ENCODE peak calls at places on chromosome 22, in nine cellular contexts. One of them, this sample, is unnamed.

GRCh38 chr22:37519268-37520195 is at the start of gene CARD10:
- DNase-seq in heart left ventricle: no peak
- DNase-seq in lower leg skin: no peak
- DNase-seq in H54: no peak
- DNase-seq in NB4: peak; percentile 61
- DNase-seq in IMR-90: no peak
- DNase-seq in ovary: peak; percentile 60
- DNase-seq in H1: no peak
- DNase-seq in body of pancreas: peak; percentile 72
- DNase-seq in this sample: no peak

GRCh38 chr22:35818897-35819296 is 101.2 kb downstream of the APOL5 start:
- DNase-seq in H54: no peak
- DNase-seq in body of pancreas: no peak
- DNase-seq in ovary: no peak
- DNase-seq in NB4: no peak
- DNase-seq in heart left ventricle: no peak
- DNase-seq in IMR-90: no peak
- DNase-seq in lower leg skin: no peak
- DNase-seq in H1: no peak
- DNase-seq in this sample: no peak

GRCh38 chr22:31891366-31892079 is 52.8 kb upstream of the YWHAH start:
- DNase-seq in ovary: no peak
- DNase-seq in H54: no peak
- DNase-seq in NB4: peak; percentile 39
- DNase-seq in heart left ventricle: no peak
- DNase-seq in H1: no peak
- DNase-seq in body of pancreas: no peak
- DNase-seq in IMR-90: peak; percentile 18
- DNase-seq in lower leg skin: no peak
- DNase-seq in this sample: no peak

GRCh38 chr22:30573594-30574094 is 821 bp downstream of the GAL3ST1 start:
- DNase-seq in ovary: no peak
- DNase-seq in H54: no peak
- DNase-seq in IMR-90: no peak
- DNase-seq in NB4: no peak
- DNase-seq in H1: no peak
- DNase-seq in lower leg skin: no peak
- DNase-seq in body of pancreas: peak; percentile 40
- DNase-seq in heart left ventricle: no peak
- DNase-seq in this sample: no peak

GRCh38 chr22:22745225-22746060 is 101.0 kb downstream of the GGTLC2 start:
- DNase-seq in H1: no peak
- DNase-seq in ovary: no peak
- DNase-seq in IMR-90: peak; percentile 19
- DNase-seq in body of pancreas: peak; percentile 46
- DNase-seq in NB4: peak; percentile 45
- DNase-seq in lower leg skin: no peak
- DNase-seq in H54: peak; percentile 8
- DNase-seq in heart left ventricle: no peak
- DNase-seq in this sample: no peak

GRCh38 chr22:35102663-35103062 is 36.7 kb downstream of the ISX start:
- DNase-seq in NB4: peak; percentile 60
- DNase-seq in heart left ventricle: no peak
- DNase-seq in H1: peak; percentile 39
- DNase-seq in H54: peak; percentile 43
- DNase-seq in ovary: no peak
- DNase-seq in body of pancreas: no peak
- DNase-seq in IMR-90: peak; percentile 2
- DNase-seq in lower leg skin: peak; percentile 58
- DNase-seq in this sample: no peak

GRCh38 chr22:44943701-44944324 is 66.0 kb downstream of the PHF21B start:
- DNase-seq in heart left ventricle: no peak
- DNase-seq in lower leg skin: no peak
- DNase-seq in H54: no peak
- DNase-seq in body of pancreas: no peak
- DNase-seq in IMR-90: no peak
- DNase-seq in NB4: no peak
- DNase-seq in ovary: no peak
- DNase-seq in H1: no peak
- DNase-seq in this sample: no peak

GRCh38 chr22:25766418-25766817 is 24.4 kb downstream of the MYO18B start:
- DNase-seq in heart left ventricle: no peak
- DNase-seq in H54: no peak
- DNase-seq in H1: no peak
- DNase-seq in lower leg skin: no peak
- DNase-seq in body of pancreas: no peak
- DNase-seq in NB4: no peak
- DNase-seq in ovary: no peak
- DNase-seq in IMR-90: no peak
- DNase-seq in this sample: no peak

GRCh38 chr22:35630891-35631290 is 13.8 kb upstream of the MB start:
- DNase-seq in NB4: no peak
- DNase-seq in lower leg skin: no peak
- DNase-seq in H54: no peak
- DNase-seq in heart left ventricle: no peak
- DNase-seq in H1: no peak
- DNase-seq in body of pancreas: no peak
- DNase-seq in IMR-90: no peak
- DNase-seq in ovary: no peak
- DNase-seq in this sample: no peak

GRCh38 chr22:40585205-40585778 is 51.2 kb downstream of the MRTFA start:
- DNase-seq in lower leg skin: no peak
- DNase-seq in H1: no peak
- DNase-seq in NB4: no peak
- DNase-seq in IMR-90: no peak
- DNase-seq in H54: no peak
- DNase-seq in ovary: no peak
- DNase-seq in body of pancreas: no peak
- DNase-seq in heart left ventricle: no peak
- DNase-seq in this sample: no peak

GRCh38 chr22:43988116-43988817 is 33.0 kb downstream of the SAMM50 start:
- DNase-seq in IMR-90: no peak
- DNase-seq in H54: no peak
- DNase-seq in heart left ventricle: no peak
- DNase-seq in H1: no peak
- DNase-seq in lower leg skin: peak; percentile 3
- DNase-seq in NB4: no peak
- DNase-seq in ovary: no peak
- DNase-seq in body of pancreas: no peak
- DNase-seq in this sample: no peak

GRCh38 chr22:35629406-35630234 is 12.5 kb upstream of the MB start:
- DNase-seq in NB4: peak; percentile 93
- DNase-seq in H54: peak; percentile 59
- DNase-seq in body of pancreas: peak; percentile 48
- DNase-seq in IMR-90: peak; percentile 98
- DNase-seq in ovary: peak; percentile 84
- DNase-seq in heart left ventricle: peak; percentile 77
- DNase-seq in H1: peak; percentile 60
- DNase-seq in lower leg skin: peak; percentile 93
- DNase-seq in this sample: no peak

GRCh38 chr22:26894362-26894761 is 237.0 kb downstream of the MIAT start:
- DNase-seq in heart left ventricle: no peak
- DNase-seq in H1: no peak
- DNase-seq in body of pancreas: no peak
- DNase-seq in NB4: no peak
- DNase-seq in ovary: no peak
- DNase-seq in IMR-90: peak; percentile 18
- DNase-seq in H54: no peak
- DNase-seq in lower leg skin: no peak
- DNase-seq in this sample: no peak

DNA sequence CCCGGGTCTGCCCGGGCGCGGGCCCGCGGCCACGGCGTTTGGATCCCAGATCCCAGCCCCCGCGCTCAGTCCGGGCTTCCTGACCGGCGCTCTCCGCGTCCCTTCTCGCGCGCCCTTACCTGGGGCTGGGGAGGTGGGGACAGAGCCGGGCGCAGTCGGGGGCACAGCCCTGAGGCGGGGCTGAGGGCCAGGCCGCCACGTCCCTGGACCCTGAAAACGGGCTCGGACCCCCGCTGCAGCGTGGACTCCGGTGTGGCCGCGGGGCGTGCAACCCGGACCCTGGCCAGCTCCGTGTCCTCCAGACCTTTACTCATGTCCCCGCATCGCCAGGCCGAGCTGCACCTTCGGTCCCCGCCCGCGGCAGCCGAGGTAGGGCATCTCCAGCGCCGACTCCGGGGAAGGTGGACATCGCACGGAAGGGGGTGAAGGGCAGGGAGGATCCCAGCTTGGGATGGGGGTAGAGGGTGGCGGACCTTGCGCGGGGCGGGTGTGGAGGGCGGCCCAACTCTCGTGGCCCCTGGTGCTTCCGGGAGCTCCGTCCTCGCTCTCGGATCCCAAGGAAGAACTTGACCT is 9.9 kb upstream of the AIFM3 start:
- DNase-seq in H1: no peak
- DNase-seq in H54: no peak
- DNase-seq in body of pancreas: peak; percentile 50
- DNase-seq in ovary: no peak
- DNase-seq in heart left ventricle: peak; percentile 66
- DNase-seq in lower leg skin: no peak
- DNase-seq in IMR-90: no peak
- DNase-seq in NB4: no peak
- DNase-seq in this sample: no peak
- TF ChIP-seq POLR2A in H1: no peak
- TF ChIP-seq POLR2A in H54: no peak
- TF ChIP-seq POLR2A in body of pancreas: no peak
- TF ChIP-seq POLR2A in ovary: no peak
- TF ChIP-seq POLR2A in heart left ventricle: no peak
- TF ChIP-seq POLR2A in lower leg skin: no peak
- TF ChIP-seq POLR2A in IMR-90: no peak
- TF ChIP-seq POLR2A in NB4: no peak
- TF ChIP-seq POLR2A in this sample: no peak

GRCh38 chr22:41834005-41834975 is 1.4 kb downstream of the SREBF2 start:
- DNase-seq in lower leg skin: no peak
- DNase-seq in heart left ventricle: no peak
- DNase-seq in body of pancreas: no peak
- DNase-seq in IMR-90: no peak
- DNase-seq in H1: no peak
- DNase-seq in ovary: no peak
- DNase-seq in H54: no peak
- DNase-seq in NB4: peak; percentile 39
- DNase-seq in this sample: no peak
- TF ChIP-seq POLR2A in lower leg skin: no peak
- TF ChIP-seq POLR2A in heart left ventricle: no peak
- TF ChIP-seq POLR2A in body of pancreas: no peak
- TF ChIP-seq POLR2A in IMR-90: no peak
- TF ChIP-seq POLR2A in H1: no peak
- TF ChIP-seq POLR2A in ovary: no peak
- TF ChIP-seq POLR2A in H54: no peak
- TF ChIP-seq POLR2A in NB4: no peak
- TF ChIP-seq POLR2A in this sample: no peak

GRCh38 chr22:42086051-42086450 is 4.5 kb downstream of the NDUFA6 start:
- DNase-seq in body of pancreas: no peak
- DNase-seq in IMR-90: no peak
- DNase-seq in H1: no peak
- DNase-seq in H54: no peak
- DNase-seq in NB4: no peak
- DNase-seq in ovary: no peak
- DNase-seq in lower leg skin: peak; percentile 10
- DNase-seq in heart left ventricle: no peak
- DNase-seq in this sample: no peak

GRCh38 chr22:42084874-42085273 is 5.4 kb downstream of the SMDT1 start:
- DNase-seq in H54: no peak
- DNase-seq in body of pancreas: no peak
- DNase-seq in NB4: no peak
- DNase-seq in ovary: no peak
- DNase-seq in IMR-90: no peak
- DNase-seq in H1: no peak
- DNase-seq in heart left ventricle: no peak
- DNase-seq in lower leg skin: peak; percentile 56
- DNase-seq in this sample: no peak

GRCh38 chr22:42091446-42091764 is 833 bp upstream of the NDUFA6 start:
- DNase-seq in H1: no peak
- DNase-seq in body of pancreas: no peak
- DNase-seq in H54: no peak
- DNase-seq in NB4: no peak
- DNase-seq in ovary: peak; percentile 32
- DNase-seq in IMR-90: no peak
- DNase-seq in heart left ventricle: no peak
- DNase-seq in lower leg skin: no peak
- DNase-seq in this sample: no peak

DNA sequence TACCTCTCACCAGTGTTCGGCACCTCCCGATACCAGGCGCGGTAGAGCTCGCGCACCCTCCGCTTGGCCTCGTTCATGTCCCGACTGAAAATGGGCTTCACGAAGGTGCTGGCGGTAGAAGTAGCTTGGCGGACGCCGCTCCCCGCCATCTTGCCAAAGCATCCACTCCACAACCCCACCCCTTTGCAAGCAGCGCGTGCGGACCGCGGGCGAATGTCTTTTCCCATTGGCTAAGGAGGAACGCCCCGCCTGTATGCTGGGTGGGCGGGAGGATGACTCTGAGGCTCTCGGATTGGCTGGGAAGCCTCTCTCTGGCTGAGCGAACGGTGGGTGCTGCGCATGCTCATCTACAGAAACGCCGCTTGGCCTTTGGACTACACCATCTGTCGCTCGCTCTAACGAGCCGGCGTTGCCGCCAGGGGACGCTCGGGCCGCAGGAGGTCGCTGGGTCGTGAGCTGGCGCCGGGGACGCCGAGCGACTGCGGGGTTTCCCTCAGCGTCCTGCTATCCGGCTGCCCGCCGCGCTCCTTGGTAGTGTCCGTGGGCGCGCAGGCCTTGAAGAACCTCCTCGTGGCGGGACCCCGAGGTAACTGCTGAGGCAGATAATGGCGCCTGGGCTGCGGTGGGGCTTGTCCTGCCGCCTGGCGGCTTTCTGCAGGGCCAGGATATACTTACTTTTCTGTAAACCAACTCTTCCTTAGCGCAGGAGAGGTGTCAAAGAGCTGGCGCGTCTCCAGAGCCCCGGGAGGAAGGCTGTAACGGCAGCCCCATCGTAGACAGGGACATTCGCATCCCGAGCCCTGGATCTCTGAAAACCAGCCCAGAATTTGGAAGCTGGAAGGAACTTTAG is at the start of gene NDUFA6:
- DNase-seq in NB4: peak; percentile 99
- DNase-seq in IMR-90: peak; percentile 99
- DNase-seq in lower leg skin: peak; percentile 100
- DNase-seq in heart left ventricle: peak; percentile 98
- DNase-seq in ovary: peak; percentile 97
- DNase-seq in H54: peak; percentile 86
- DNase-seq in H1: peak; percentile 99
- DNase-seq in body of pancreas: peak; percentile 99
- DNase-seq in this sample: peak; percentile 97
- TF ChIP-seq POLR2A in NB4: peak; percentile 76
- TF ChIP-seq POLR2A in IMR-90: peak; percentile 96
- TF ChIP-seq POLR2A in lower leg skin: no peak
- TF ChIP-seq POLR2A in heart left ventricle: peak; percentile 89
- TF ChIP-seq POLR2A in ovary: peak; percentile 78
- TF ChIP-seq POLR2A in H54: peak; percentile 71
- TF ChIP-seq POLR2A in H1: peak; percentile 97
- TF ChIP-seq POLR2A in body of pancreas: peak; percentile 97
- TF ChIP-seq POLR2A in this sample: peak; percentile 89

DNA sequence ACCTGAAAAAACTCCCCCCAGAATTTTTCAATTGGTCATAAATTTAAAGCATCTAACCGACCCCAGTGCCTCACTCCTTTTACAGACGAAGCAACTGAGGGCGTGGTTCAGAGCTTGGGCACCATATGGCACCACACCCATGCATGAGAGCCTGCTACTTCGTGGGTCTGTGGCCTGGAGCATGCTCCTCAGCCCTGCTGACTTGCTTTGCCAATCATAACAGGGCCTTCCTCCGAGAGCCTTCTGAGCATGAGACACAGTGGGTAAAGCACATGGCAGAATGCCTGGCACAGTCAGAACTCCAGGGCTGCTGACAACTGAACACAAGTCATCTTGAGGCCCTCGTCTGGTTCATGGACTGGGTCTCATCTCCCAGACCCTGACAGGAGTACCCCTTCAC is 33.3 kb downstream of the HIRA start:
- DNase-seq in H1: no peak
- DNase-seq in NB4: no peak
- DNase-seq in lower leg skin: no peak
- DNase-seq in ovary: no peak
- DNase-seq in body of pancreas: no peak
- DNase-seq in H54: no peak
- DNase-seq in heart left ventricle: no peak
- DNase-seq in IMR-90: no peak
- DNase-seq in this sample: no peak
- TF ChIP-seq POLR2A in H1: no peak
- TF ChIP-seq POLR2A in NB4: no peak
- TF ChIP-seq POLR2A in lower leg skin: no peak
- TF ChIP-seq POLR2A in ovary: no peak
- TF ChIP-seq POLR2A in body of pancreas: no peak
- TF ChIP-seq POLR2A in H54: no peak
- TF ChIP-seq POLR2A in heart left ventricle: no peak
- TF ChIP-seq POLR2A in IMR-90: no peak
- TF ChIP-seq POLR2A in this sample: no peak